ENCODE peak calls at places on chromosomes 11 and 22, in seven cellular contexts. R, O, X, H, Y, B and F are unnamed samples.

GRCh38 chr11:74462009-74462408 is 5.3 kb downstream of the KCNE3 start:
- DNase-seq in B (peak; percentile 66), Y (no peak), H (no peak), R (no peak), X (no peak), O (peak; percentile 80), F (no peak)

GRCh38 chr11:75338516-75339218 is 12.8 kb downstream of the ARRB1 start:
- DNase-seq in R (no peak), H (no peak), X (peak; percentile 52), B (no peak), Y (no peak), O (no peak), F (no peak)

GRCh38 chr11:107017433-107018227 is 646 bp downstream of the GUCY1A2 start:
- DNase-seq in O (peak; percentile 36), Y (no peak), B (peak; percentile 2), R (no peak), X (peak; percentile 80), H (peak; percentile 88), F (peak; percentile 50)

GRCh38 chr22:43376765-43377485 is 33.8 kb upstream of the SCUBE1 start:
- DNase-seq in R (no peak), Y (peak; percentile 56), H (no peak), X (no peak), O (no peak), B (no peak), F (no peak)

GRCh38 chr11:36492724-36493304 is 17.3 kb downstream of the TRAF6 start:
- DNase-seq in Y (no peak), O (peak; percentile 71), H (no peak), X (peak; percentile 46), B (peak; percentile 35), R (peak; percentile 42), F (peak; percentile 33)

GRCh38 chr22:16568425-16568758 is 24.2 kb downstream of the CCT8L2 start:
- DNase-seq in R (no peak), Y (no peak), X (no peak), O (no peak), B (no peak), H (no peak), F (no peak)

GRCh38 chr11:72814831-72815618 is 814 bp downstream of the ATG16L2 start:
- DNase-seq in B (peak; percentile 54), Y (no peak), O (peak; percentile 66), X (no peak), R (peak; percentile 71), H (no peak), F (peak; percentile 70)

GRCh38 chr11:33699515-33700424 is 856 bp downstream of the C11orf91 start:
- DNase-seq in Y (no peak), H (no peak), R (no peak), B (peak; percentile 94), X (no peak), O (peak; percentile 39), F (no peak)

GRCh38 chr11:105588001-105588400 is 21.9 kb upstream of the GRIA4 start:
- DNase-seq in X (no peak), R (no peak), Y (no peak), H (no peak), O (no peak), B (no peak), F (no peak)

GRCh38 chr11:65429069-65429681 is 6.6 kb downstream of the NEAT1 start:
- DNase-seq in X (no peak), H (no peak), R (no peak), O (peak; percentile 73), B (no peak), Y (no peak), F (no peak)

GRCh38 chr11:65887723-65888162 is 528 bp downstream of the FIBP start:
- DNase-seq in H (no peak), B (no peak), X (no peak), R (no peak), O (no peak), Y (no peak), F (no peak)

GRCh38 chr11:18064450-18065048 is 18.5 kb upstream of the TPH1 start:
- DNase-seq in R (no peak), H (no peak), X (no peak), Y (no peak), B (no peak), O (no peak), F (no peak)

GRCh38 chr11:118343248-118343647 is 743 bp upstream of the CD3D start:
- DNase-seq in H (no peak), R (no peak), X (no peak), Y (no peak), B (no peak), O (no peak), F (no peak)

GRCh38 chr22:23216331-23217170 is 36.2 kb downstream of the BCR start:
- DNase-seq in Y (no peak), O (no peak), B (peak; percentile 92), R (no peak), X (no peak), H (no peak), F (no peak)

GRCh38 chr11:5992604-5993251 is 5.9 kb upstream of the OR52L1 start:
- DNase-seq in Y (no peak), B (peak; percentile 6), H (no peak), X (peak; percentile 45), O (peak; percentile 34), R (peak; percentile 13), F (peak; percentile 31)

GRCh38 chr11:94730153-94730552 is 38.0 kb upstream of the AMOTL1 start:
- DNase-seq in X (no peak), O (no peak), R (no peak), H (no peak), B (no peak), Y (no peak), F (no peak)

GRCh38 chr11:119496453-119496852 is 73.5 kb upstream of the THY1 start:
- DNase-seq in R (no peak), X (peak; percentile 75), B (no peak), H (no peak), O (no peak), Y (no peak), F (no peak)

GRCh38 chr11:68266121-68266891 is 5.5 kb downstream of the C11orf24 start:
- DNase-seq in Y (peak; percentile 81), R (no peak), X (no peak), H (no peak), B (no peak), O (no peak), F (no peak)

GRCh38 chr11:79122759-79123158 is 318.1 kb downstream of the TENM4 start:
- DNase-seq in H (no peak), O (no peak), Y (no peak), B (no peak), R (no peak), X (no peak), F (no peak)

GRCh38 chr11:86955674-86956522 is 703 bp upstream of the FZD4 start:
- DNase-seq in H (peak; percentile 88), B (peak; percentile 88), X (peak; percentile 88), R (peak; percentile 34), Y (peak; percentile 5), O (peak; percentile 83), F (peak; percentile 84)

GRCh38 chr11:15707971-15708370 is 593.2 kb downstream of the INSC start:
- DNase-seq in X (peak; percentile 85), H (no peak), O (no peak), B (no peak), Y (no peak), R (no peak), F (peak; percentile 85)
- TF ChIP-seq JUND in X (no peak), H (no peak), O (no peak), B (no peak), Y (no peak), R (no peak), F (no peak)

DNA sequence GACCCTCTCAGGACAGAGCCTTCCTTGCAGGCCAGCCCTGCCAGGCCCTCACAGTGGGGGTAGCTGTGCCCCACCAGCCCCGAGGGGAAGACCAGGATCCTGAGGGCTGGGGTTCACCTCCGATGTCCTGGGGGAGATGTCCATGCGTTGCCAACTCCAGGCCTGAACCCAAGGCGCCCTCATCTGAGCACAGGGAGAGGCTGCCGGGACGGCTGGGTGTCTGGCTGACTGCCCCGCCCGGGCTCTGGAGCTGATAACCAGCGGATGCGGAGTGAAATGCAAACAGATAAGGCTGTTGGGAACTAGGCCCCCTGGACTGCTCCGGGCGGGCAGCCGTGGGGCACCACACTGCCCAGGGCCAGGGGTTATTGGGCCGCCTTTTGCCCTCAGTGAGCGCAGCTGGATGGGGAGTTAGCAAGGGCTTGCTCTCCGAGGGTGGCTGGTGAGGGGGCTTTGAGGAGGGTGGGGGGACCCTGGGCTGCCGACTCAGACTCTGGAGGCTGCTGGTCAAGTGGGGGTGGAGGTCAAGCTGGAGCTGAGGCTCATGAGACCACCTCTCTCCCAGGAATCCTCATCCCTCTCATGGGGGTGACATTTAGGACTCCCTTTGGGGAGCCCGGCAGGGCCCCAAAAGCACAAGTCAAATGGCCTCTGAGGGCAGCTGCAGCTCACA is 5.6 kb upstream of the MUC6 start:
- DNase-seq in B (peak; percentile 35), O (peak; percentile 66), X (peak; percentile 67), H (no peak), Y (no peak), R (no peak), F (no peak)
- TF ChIP-seq JUND in B (no peak), O (no peak), X (no peak), H (no peak), Y (no peak), R (no peak), F (no peak)

GRCh38 chr11:100557830-100558611 is 129.1 kb upstream of the ARHGAP42 start:
- DNase-seq in X (no peak), R (no peak), O (no peak), B (no peak), Y (no peak), H (no peak), F (no peak)
- TF ChIP-seq JUND in X (no peak), R (no peak), O (no peak), B (no peak), Y (no peak), H (no peak), F (no peak)

GRCh38 chr22:45908961-45909360 is 68.0 kb downstream of the WNT7B start:
- DNase-seq in R (no peak), Y (no peak), H (no peak), X (no peak), B (no peak), O (no peak), F (no peak)

GRCh38 chr22:45907996-45908395 is 69.0 kb downstream of the WNT7B start:
- DNase-seq in B (no peak), R (no peak), X (no peak), Y (no peak), O (no peak), H (no peak), F (no peak)

GRCh38 chr22:45911601-45912271 is 65.2 kb downstream of the WNT7B start:
- DNase-seq in B (peak; percentile 6), H (no peak), Y (no peak), O (no peak), X (no peak), R (no peak), F (peak; percentile 47)

GRCh38 chr22:45912910-45913309 is 64.1 kb downstream of the WNT7B start:
- DNase-seq in O (no peak), H (no peak), R (no peak), B (no peak), Y (no peak), X (no peak), F (no peak)

DNA sequence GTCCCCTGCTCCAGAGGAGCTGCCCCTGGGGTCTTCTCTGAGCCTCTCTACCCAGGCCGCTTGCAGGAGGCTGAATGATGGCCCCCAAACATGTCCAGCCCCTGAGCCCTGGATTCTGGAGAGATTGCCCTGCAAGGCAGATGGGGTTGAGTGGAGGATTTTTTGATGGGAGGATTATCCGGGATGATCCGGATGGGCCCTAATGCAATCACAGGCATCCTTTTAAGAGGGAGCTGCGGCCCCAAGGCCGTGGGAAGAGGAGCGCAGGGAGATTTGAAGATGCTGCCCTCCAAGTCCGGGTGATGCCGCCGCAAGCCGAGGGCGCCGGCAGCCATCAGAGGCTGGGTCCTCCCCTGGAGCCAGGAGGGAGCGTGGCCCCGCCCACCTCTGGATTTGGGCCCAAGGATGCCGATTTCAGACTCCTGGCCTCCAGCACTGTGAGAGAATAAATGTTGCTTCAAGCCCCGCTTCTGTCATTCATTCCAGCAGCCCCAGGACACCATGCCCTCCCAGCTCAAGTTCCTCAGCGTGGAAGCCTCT is 66.0 kb downstream of the WNT7B start:
- DNase-seq in R (no peak), O (no peak), Y (no peak), B (no peak), H (no peak), X (no peak), F (no peak)
- TF ChIP-seq JUND in R (no peak), O (no peak), Y (no peak), B (no peak), H (no peak), X (no peak), F (no peak)